ENCODE peak calls at places on chromosomes 1 and 21, in ten cellular contexts. A, H, O, L, E, P, I, S, C and R are unnamed samples.
A peak's percentile ranks its signal among the peaks of the same experiment; 100 is the strongest.

GRCh38 chr1:38791892-38792291 is 67.7 kb downstream of the RRAGC start:
- DNase-seq in S (no peak), I (no peak), L (no peak), A (no peak), C (no peak), H (no peak), O (no peak), P (no peak), E (no peak), R (no peak)

GRCh38 chr1:180213401-180214177 is 16.5 kb upstream of the LHX4 start:
- DNase-seq in S (no peak), L (no peak), C (peak; percentile 52), E (no peak), P (peak; percentile 45), I (no peak), H (no peak), A (no peak), O (peak; percentile 10), R (no peak)

GRCh38 chr1:229887043-229887822 is 179.8 kb upstream of the GALNT2 start:
- DNase-seq in L (no peak), H (no peak), P (no peak), C (no peak), A (peak; percentile 87), O (no peak), E (no peak), I (no peak), S (no peak), R (no peak)

GRCh38 chr21:16072692-16073091 is 342.9 kb downstream of the USP25 start:
- DNase-seq in E (no peak), C (no peak), L (no peak), P (peak; percentile 90), A (no peak), S (no peak), H (no peak), O (no peak), I (no peak), R (no peak)

GRCh38 chr1:3071507-3072177 is 2.6 kb downstream of the PRDM16 start:
- DNase-seq in C (peak; percentile 48), S (peak; percentile 23), E (no peak), H (no peak), I (no peak), A (no peak), O (no peak), L (peak; percentile 44), P (no peak), R (no peak)

GRCh38 chr21:33302796-33303195 is 22.0 kb upstream of the IFNAR1 start:
- DNase-seq in L (no peak), E (no peak), I (no peak), O (peak; percentile 43), H (no peak), S (no peak), A (no peak), P (no peak), C (no peak), R (no peak)

GRCh38 chr21:38716942-38717341 is 88.8 kb upstream of the ETS2 start:
- DNase-seq in P (no peak), L (no peak), E (no peak), C (no peak), O (no peak), H (no peak), S (no peak), I (no peak), A (no peak), R (no peak)

GRCh38 chr1:204545881-204546280 is 29.7 kb downstream of the MDM4 start:
- DNase-seq in C (no peak), L (no peak), S (no peak), I (no peak), A (no peak), P (no peak), H (no peak), E (no peak), O (no peak), R (no peak)

GRCh38 chr1:236416165-236416564 is 22.1 kb downstream of the EDARADD start:
- DNase-seq in S (no peak), A (no peak), I (no peak), L (no peak), E (no peak), C (no peak), H (peak; percentile 19), P (no peak), O (no peak), R (no peak)
- H3K27ac ChIP-seq in S (no peak overlapping the region), A (no peak overlapping the region), I (no peak overlapping the region), L (no peak overlapping the region), E (no peak overlapping the region), C (no peak overlapping the region), H (peak overlapping the region; percentile 40), P (no peak overlapping the region), O (no peak overlapping the region), R (no peak overlapping the region)

GRCh38 chr1:39816431-39817090 is 27.9 kb upstream of the BMP8B start:
- DNase-seq in E (peak; percentile 88), P (peak; percentile 75), L (peak; percentile 82), H (peak; percentile 5), C (no peak), O (peak; percentile 81), I (peak; percentile 77), S (peak; percentile 69), A (peak; percentile 97), R (peak; percentile 89)
- H3K4me3 ChIP-seq in E (peak overlapping the region; percentile 44), P (no peak overlapping the region), L (no peak overlapping the region), H (peak overlapping the region; percentile 9), C (no peak overlapping the region), O (no peak overlapping the region), I (no peak overlapping the region), S (no peak overlapping the region), A (no peak overlapping the region), R (no peak overlapping the region)

GRCh38 chr1:86436041-86436440 is 12.1 kb downstream of the CLCA2 start:
- DNase-seq in P (no peak), S (no peak), A (no peak), O (no peak), H (no peak), E (no peak), L (no peak), I (no peak), C (no peak), R (no peak)

GRCh38 chr1:86430376-86430775 is 6.4 kb downstream of the CLCA2 start:
- DNase-seq in L (no peak), P (no peak), O (no peak), H (no peak), S (no peak), C (no peak), E (peak; percentile 6), I (no peak), A (peak; percentile 82), R (no peak)

GRCh38 chr1:86429830-86430229 is 5.9 kb downstream of the CLCA2 start:
- DNase-seq in S (no peak), C (peak; percentile 73), E (no peak), O (no peak), P (peak; percentile 98), H (no peak), I (no peak), L (no peak), A (peak; percentile 96), R (no peak)

GRCh38 chr1:86435327-86435726 is 11.4 kb downstream of the CLCA2 start:
- DNase-seq in A (no peak), P (no peak), H (no peak), S (no peak), E (no peak), L (no peak), C (no peak), O (no peak), I (no peak), R (no peak)

GRCh38 chr1:86434031-86434430 is 10.1 kb downstream of the CLCA2 start:
- DNase-seq in I (no peak), H (no peak), C (no peak), L (no peak), O (no peak), S (no peak), E (no peak), A (no peak), P (no peak), R (no peak)
- H3K27ac ChIP-seq in I (no peak overlapping the region), H (no peak overlapping the region), C (no peak overlapping the region), L (no peak overlapping the region), O (no peak overlapping the region), S (no peak overlapping the region), E (no peak overlapping the region), A (no peak overlapping the region), P (no peak overlapping the region), R (no peak overlapping the region)

GRCh38 chr1:114032271-114033218 is 53.3 kb downstream of the OLFML3 start:
- DNase-seq in E (no peak), O (no peak), I (no peak), C (no peak), H (no peak), L (no peak), S (no peak), P (peak; percentile 36), A (peak; percentile 71), R (no peak)
- H3K4me3 ChIP-seq in E (no peak overlapping the region), O (no peak overlapping the region), I (no peak overlapping the region), C (no peak overlapping the region), H (no peak overlapping the region), L (no peak overlapping the region), S (no peak overlapping the region), P (no peak overlapping the region), A (no peak overlapping the region), R (no peak overlapping the region)

DNA sequence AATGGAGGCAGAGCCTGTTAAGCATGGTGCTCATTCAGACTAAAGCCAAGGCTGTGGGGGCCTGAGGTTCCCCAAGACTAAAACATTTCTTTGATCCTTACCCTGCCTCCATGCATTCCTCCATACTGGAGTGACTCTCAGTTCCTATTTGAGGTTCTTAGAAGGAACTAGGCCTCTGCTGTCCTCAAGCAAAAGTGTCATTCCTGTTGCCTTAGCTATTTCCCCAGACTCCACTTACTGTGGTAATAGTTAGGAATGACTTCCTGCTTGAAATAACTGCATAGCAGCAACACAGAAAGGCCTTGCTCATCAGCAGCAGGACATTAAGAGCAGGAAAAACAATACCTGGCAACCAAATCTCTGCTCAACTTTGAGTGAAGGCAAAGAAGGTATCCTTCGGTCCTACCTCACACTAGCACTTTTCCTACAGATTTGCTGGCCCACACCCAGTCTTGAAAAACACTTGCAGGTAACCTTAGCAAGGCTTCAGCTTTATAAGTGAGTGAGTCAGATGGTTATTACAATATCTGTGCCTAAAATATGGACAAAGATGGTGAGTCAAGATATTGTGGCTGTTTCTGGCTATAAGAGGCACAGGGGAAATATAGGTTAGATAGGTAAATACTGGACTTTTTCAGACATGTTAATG is 14.8 kb downstream of the LRRC41 start:
- DNase-seq in L (no peak), S (no peak), C (no peak), H (no peak), I (no peak), E (no peak), O (no peak), P (no peak), A (peak; percentile 85), R (no peak)
- H3K27ac ChIP-seq in L (no peak overlapping the region), S (no peak overlapping the region), C (no peak overlapping the region), H (no peak overlapping the region), I (peak overlapping the region; percentile 24), E (no peak overlapping the region), O (no peak overlapping the region), P (peak overlapping the region; percentile 41), A (peak overlapping the region; percentile 60), R (peak overlapping the region; percentile 8)